ENCODE peak calls at places on chromosome 20, in ten cellular contexts. H is AG09319, P is brain microvascular endothelial cell, E is choroid plexus epithelial cell, K is left ventricle myocardium inferior, Q is fibroblast of pulmonary artery, G is Calu3, R is GM06990, V is HepG2, A is body of pancreas. Z is an unnamed sample.

GRCh38 chr20:46808565-46808964 is 86.1 kb upstream of the EYA2 start:
- DNase-seq in H (no peak), P (no peak), E (no peak), K (no peak), Q (no peak), G (no peak), R (no peak), V (no peak), A (no peak), Z (no peak)

GRCh38 chr20:58309607-58310290 is at the start of gene RAB22A:
- DNase-seq in H (peak), P (peak), E (peak), K (peak), Q (peak), G (peak), R (peak), V (peak), A (peak), Z (peak)

GRCh38 chr20:17500826-17501225 is 30.4 kb downstream of the BFSP1 start:
- DNase-seq in H (no peak), P (no peak), E (no peak), K (no peak), Q (no peak), G (no peak), R (no peak), V (no peak), A (no peak), Z (no peak)

GRCh38 chr20:58864346-58864745 is 11.8 kb downstream of the GNAS start:
- DNase-seq in H (no peak), P (no peak), E (no peak), K (no peak), Q (no peak), G (peak), R (no peak), V (no peak), A (no peak), Z (peak)

GRCh38 chr20:2236266-2236665 is 59.5 kb upstream of the TGM3 start:
- DNase-seq in H (no peak), P (no peak), E (no peak), K (no peak), Q (peak), G (no peak), R (no peak), V (no peak), A (no peak), Z (no peak)

GRCh38 chr20:63223121-63223825 is 7.3 kb upstream of the YTHDF1 start:
- DNase-seq in H (no peak), P (no peak), E (peak), K (no peak), Q (peak), G (peak), R (no peak), V (peak), A (peak), Z (peak)

GRCh38 chr20:20685635-20686034 is 26.8 kb downstream of the RALGAPA2 start:
- DNase-seq in H (no peak), P (no peak), E (no peak), K (no peak), Q (no peak), G (no peak), R (no peak), V (no peak), A (no peak), Z (no peak)

GRCh38 chr20:57006411-57007170 is 259.9 kb downstream of the BMP7 start:
- DNase-seq in H (no peak), P (peak), E (peak), K (no peak), Q (no peak), G (no peak), R (no peak), V (no peak), A (no peak), Z (no peak)

GRCh38 chr20:5652626-5653573 is 97.3 kb upstream of the SHLD1 start:
- DNase-seq in H (peak), P (peak), E (peak), K (no peak), Q (peak), G (no peak), R (no peak), V (no peak), A (no peak), Z (no peak)

GRCh38 chr20:3340443-3340842 is 67.0 kb downstream of the DNAAF9 start:
- DNase-seq in H (peak), P (no peak), E (no peak), K (peak), Q (no peak), G (no peak), R (no peak), V (no peak), A (peak), Z (no peak)

GRCh38 chr20:38599410-38599882 is 2.2 kb upstream of the ARHGAP40 start:
- DNase-seq in H (no peak), P (no peak), E (peak), K (peak), Q (peak), G (peak), R (no peak), V (peak), A (peak), Z (no peak)

GRCh38 chr20:51318058-51318960 is 224.2 kb downstream of the NFATC2 start:
- DNase-seq in H (no peak), P (peak), E (peak), K (peak), Q (no peak), G (peak), R (no peak), V (peak), A (peak), Z (peak)

GRCh38 chr20:3146732-3147341 is 12.8 kb downstream of the FASTKD5 start:
- DNase-seq in H (no peak), P (no peak), E (no peak), K (no peak), Q (no peak), G (no peak), R (no peak), V (no peak), A (no peak), Z (no peak)

GRCh38 chr20:37247547-37247946 is 14.1 kb downstream of the GHRH start:
- DNase-seq in H (no peak), P (no peak), E (no peak), K (no peak), Q (no peak), G (no peak), R (no peak), V (peak), A (no peak), Z (no peak)

GRCh38 chr20:5596401-5597193 is 153.6 kb upstream of the SHLD1 start:
- DNase-seq in H (no peak), P (no peak), E (no peak), K (no peak), Q (no peak), G (no peak), R (no peak), V (no peak), A (no peak), Z (no peak)

GRCh38 chr20:57438552-57438951 is 47.4 kb downstream of the RBM38 start:
- DNase-seq in H (no peak), P (no peak), E (no peak), K (no peak), Q (no peak), G (no peak), R (no peak), V (no peak), A (no peak), Z (no peak)

GRCh38 chr20:32685541-32686529 is 12.1 kb upstream of the C20orf203 start:
- DNase-seq in H (peak), P (peak), E (peak), K (peak), Q (peak), G (no peak), R (no peak), V (peak), A (no peak), Z (no peak)

GRCh38 chr20:40953856-40954255 is 74.8 kb upstream of the TOP1 start:
- DNase-seq in H (peak), P (no peak), E (peak), K (no peak), Q (no peak), G (no peak), R (no peak), V (no peak), A (no peak), Z (no peak)

GRCh38 chr20:64043768-64044167 is 5.7 kb downstream of the SOX18 start:
- DNase-seq in H (no peak), P (no peak), E (no peak), K (no peak), Q (no peak), G (no peak), R (no peak), V (no peak), A (no peak), Z (no peak)

GRCh38 chr20:51767867-51768758 is at the start of gene ATP9A:
- DNase-seq in H (no peak), P (no peak), E (peak), K (peak), Q (peak), G (peak), R (no peak), V (no peak), A (peak), Z (no peak)

GRCh38 chr20:37357481-37358365 is 11.8 kb downstream of the SRC start:
- DNase-seq in H (no peak), P (no peak), E (no peak), K (no peak), Q (no peak), G (no peak), R (no peak), V (no peak), A (no peak), Z (no peak)

GRCh38 chr20:14826926-14827325 is 489.5 kb upstream of the FLRT3 start:
- DNase-seq in H (no peak), P (no peak), E (no peak), K (no peak), Q (no peak), G (no peak), R (no peak), V (no peak), A (no peak), Z (no peak)

GRCh38 chr20:40865095-40865494 is 163.5 kb upstream of the TOP1 start:
- DNase-seq in H (no peak), P (no peak), E (no peak), K (peak), Q (no peak), G (no peak), R (no peak), V (no peak), A (no peak), Z (no peak)

GRCh38 chr20:12554416-12554815 is 454.4 kb upstream of the SPTLC3 start:
- DNase-seq in H (no peak), P (no peak), E (no peak), K (no peak), Q (no peak), G (no peak), R (no peak), V (no peak), A (no peak), Z (no peak)

GRCh38 chr20:12557224-12557623 is 451.5 kb upstream of the SPTLC3 start:
- DNase-seq in H (no peak), P (no peak), E (no peak), K (no peak), Q (no peak), G (no peak), R (no peak), V (no peak), A (no peak), Z (no peak)

DNA sequence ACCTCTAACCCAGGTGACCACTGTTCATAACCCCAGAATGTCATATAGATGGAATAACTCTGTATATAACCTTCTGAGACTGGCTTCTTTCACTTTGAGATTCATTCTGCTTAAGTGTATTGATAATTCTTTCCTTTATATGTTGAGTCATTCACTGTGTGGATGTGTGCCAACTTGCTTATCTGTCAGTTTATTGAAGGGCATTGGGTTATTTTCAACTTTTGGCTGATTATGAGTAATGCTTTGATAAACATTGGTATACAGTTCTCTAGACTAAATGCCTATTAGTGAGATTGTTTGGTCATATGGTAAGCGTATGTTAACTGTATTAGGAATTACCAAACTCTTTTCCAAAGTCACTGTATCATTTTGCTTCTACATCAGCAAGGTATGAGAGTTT is 453.4 kb upstream of the SPTLC3 start:
- DNase-seq in H (no peak), P (no peak), E (no peak), K (no peak), Q (no peak), G (peak), R (no peak), V (no peak), A (no peak), Z (no peak)
- TF ChIP-seq CTCF in H (no peak), P (no peak), E (no peak), K (no peak), Q (no peak), G (no peak), R (no peak), V (no peak), A (no peak), Z (no peak)

GRCh38 chr20:45154183-45154582 is 20.5 kb upstream of the PI3 start:
- DNase-seq in H (no peak), P (no peak), E (peak), K (no peak), Q (peak), G (no peak), R (no peak), V (no peak), A (no peak), Z (no peak)
- TF ChIP-seq CTCF in H (peak), P (peak), E (peak), K (no peak), Q (no peak), G (no peak), R (no peak), V (peak), A (no peak), Z (no peak)

DNA sequence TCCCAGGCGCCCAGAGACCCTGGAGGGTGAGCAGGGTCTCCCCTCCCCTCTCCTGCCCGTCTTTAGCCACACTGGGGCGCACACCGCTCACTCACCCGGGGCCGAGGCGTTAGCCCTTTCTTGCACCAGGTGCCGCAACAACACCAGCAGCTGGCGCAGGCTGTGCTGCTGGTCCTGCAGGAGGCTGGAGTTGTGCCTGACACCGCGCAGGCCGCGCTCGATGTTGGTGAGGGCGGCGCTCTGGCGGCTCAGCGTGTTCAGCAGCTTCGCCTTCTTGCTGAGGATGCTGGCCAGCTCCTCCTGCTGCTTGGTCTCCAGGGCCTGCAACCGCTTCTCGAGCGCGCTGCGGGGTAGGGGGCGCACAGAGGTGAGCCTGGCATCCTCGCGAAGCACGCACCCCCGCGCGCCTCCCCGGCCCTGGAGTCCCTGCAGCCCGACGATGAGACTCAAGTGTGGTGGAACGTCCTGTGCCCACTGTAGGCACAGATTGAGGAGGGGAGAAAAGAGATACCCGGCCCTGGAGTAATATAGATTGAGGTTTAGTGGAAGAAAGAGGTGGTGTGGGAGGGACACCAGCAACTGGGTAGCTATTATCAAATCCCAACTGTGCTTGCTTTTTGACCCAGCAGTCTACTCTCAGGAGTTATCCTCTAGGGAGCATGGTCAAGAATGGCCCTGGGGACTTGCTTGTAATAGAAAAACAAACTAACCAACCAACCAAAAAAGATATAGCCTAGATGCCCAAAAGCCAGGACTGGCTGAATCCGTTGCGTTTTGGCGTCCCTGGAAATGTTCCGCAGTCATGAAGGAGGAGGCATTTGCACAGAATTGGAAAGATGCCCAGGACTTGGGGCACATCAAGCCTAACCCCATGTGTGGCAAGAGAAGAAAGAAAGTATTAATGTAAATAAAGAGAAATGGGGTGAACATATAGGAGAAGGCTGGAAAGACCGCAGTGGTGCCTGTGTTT is 30.9 kb downstream of the ANGPT4 start:
- DNase-seq in H (no peak), P (peak), E (peak), K (peak), Q (peak), G (no peak), R (no peak), V (no peak), A (no peak), Z (no peak)
- TF ChIP-seq CTCF in H (no peak), P (peak), E (no peak), K (peak), Q (no peak), G (no peak), R (no peak), V (no peak), A (no peak), Z (no peak)

GRCh38 chr20:9617062-9617461 is 102.7 kb downstream of the LAMP5 start:
- DNase-seq in H (peak), P (peak), E (peak), K (peak), Q (peak), G (peak), R (no peak), V (peak), A (peak), Z (peak)

GRCh38 chr20:9615766-9616454 is 101.5 kb downstream of the LAMP5 start:
- DNase-seq in H (no peak), P (no peak), E (no peak), K (no peak), Q (no peak), G (no peak), R (peak), V (no peak), A (no peak), Z (peak)

GRCh38 chr20:9615118-9615517 is 100.7 kb downstream of the LAMP5 start:
- DNase-seq in H (no peak), P (no peak), E (no peak), K (no peak), Q (no peak), G (no peak), R (no peak), V (peak), A (no peak), Z (no peak)

GRCh38 chr20:9616455-9616805 is 102.0 kb downstream of the LAMP5 start:
- DNase-seq in H (no peak), P (no peak), E (no peak), K (no peak), Q (no peak), G (no peak), R (peak), V (no peak), A (no peak), Z (no peak)

DNA sequence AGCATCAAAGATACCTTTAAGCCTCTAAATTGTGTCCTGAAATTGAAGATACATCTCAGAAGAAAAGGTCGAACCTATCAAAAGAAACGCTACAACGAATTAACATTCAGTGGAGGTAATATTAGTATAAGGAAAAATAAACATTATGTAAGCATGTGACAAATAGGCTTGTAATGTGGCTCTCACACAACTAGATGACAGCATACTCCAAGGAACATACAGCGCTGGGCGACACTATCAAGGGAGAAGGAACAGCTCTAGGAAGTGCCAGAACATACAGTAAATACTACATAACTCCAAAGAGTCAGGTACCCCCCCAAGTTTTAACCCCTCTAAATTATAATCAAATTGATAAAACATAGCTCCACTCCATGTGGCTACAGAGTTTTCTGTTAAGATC is 103.5 kb downstream of the LAMP5 start:
- DNase-seq in H (no peak), P (peak), E (peak), K (no peak), Q (peak), G (peak), R (no peak), V (peak), A (peak), Z (no peak)
- TF ChIP-seq CTCF in H (peak), P (peak), E (peak), K (peak), Q (no peak), G (peak), R (peak), V (peak), A (peak), Z (no peak)

GRCh38 chr20:35000922-35001595 is 45.4 kb downstream of the MYH7B start:
- DNase-seq in H (no peak), P (no peak), E (no peak), K (peak), Q (no peak), G (no peak), R (no peak), V (no peak), A (no peak), Z (no peak)

GRCh38 chr20:35001596-35002362 is 46.1 kb downstream of the MYH7B start:
- DNase-seq in H (no peak), P (no peak), E (peak), K (peak), Q (no peak), G (no peak), R (no peak), V (no peak), A (no peak), Z (no peak)

GRCh38 chr20:35004051-35004725 is 48.5 kb downstream of the MYH7B start:
- DNase-seq in H (no peak), P (no peak), E (no peak), K (peak), Q (no peak), G (no peak), R (no peak), V (no peak), A (no peak), Z (no peak)

GRCh38 chr20:35003211-35004031 is 47.8 kb downstream of the MYH7B start:
- DNase-seq in H (no peak), P (no peak), E (no peak), K (peak), Q (no peak), G (no peak), R (no peak), V (no peak), A (no peak), Z (no peak)

GRCh38 chr20:35002426-35003210 is 47.0 kb downstream of the MYH7B start:
- DNase-seq in H (no peak), P (no peak), E (no peak), K (peak), Q (no peak), G (no peak), R (no peak), V (no peak), A (no peak), Z (no peak)
- TF ChIP-seq CTCF in H (no peak), P (no peak), E (no peak), K (no peak), Q (no peak), G (no peak), R (no peak), V (no peak), A (no peak), Z (no peak)

GRCh38 chr20:44110816-44111568 is 76.0 kb downstream of the JPH2 start:
- DNase-seq in H (no peak), P (no peak), E (no peak), K (no peak), Q (no peak), G (no peak), R (no peak), V (no peak), A (no peak), Z (no peak)

GRCh38 chr20:44112889-44113641 is 73.9 kb downstream of the JPH2 start:
- DNase-seq in H (no peak), P (no peak), E (no peak), K (no peak), Q (no peak), G (no peak), R (no peak), V (no peak), A (no peak), Z (no peak)

GRCh38 chr20:44112456-44112855 is 74.5 kb downstream of the JPH2 start:
- DNase-seq in H (no peak), P (no peak), E (no peak), K (no peak), Q (no peak), G (no peak), R (no peak), V (no peak), A (no peak), Z (no peak)

GRCh38 chr20:44111712-44112335 is 75.2 kb downstream of the JPH2 start:
- DNase-seq in H (no peak), P (no peak), E (peak), K (no peak), Q (peak), G (no peak), R (no peak), V (no peak), A (no peak), Z (no peak)

GRCh38 chr20:44109951-44110361 is 77.0 kb downstream of the JPH2 start:
- DNase-seq in H (no peak), P (no peak), E (peak), K (no peak), Q (peak), G (no peak), R (no peak), V (no peak), A (no peak), Z (no peak)
- TF ChIP-seq CTCF in H (peak), P (peak), E (peak), K (peak), Q (peak), G (peak), R (peak), V (peak), A (no peak), Z (no peak)

DNA sequence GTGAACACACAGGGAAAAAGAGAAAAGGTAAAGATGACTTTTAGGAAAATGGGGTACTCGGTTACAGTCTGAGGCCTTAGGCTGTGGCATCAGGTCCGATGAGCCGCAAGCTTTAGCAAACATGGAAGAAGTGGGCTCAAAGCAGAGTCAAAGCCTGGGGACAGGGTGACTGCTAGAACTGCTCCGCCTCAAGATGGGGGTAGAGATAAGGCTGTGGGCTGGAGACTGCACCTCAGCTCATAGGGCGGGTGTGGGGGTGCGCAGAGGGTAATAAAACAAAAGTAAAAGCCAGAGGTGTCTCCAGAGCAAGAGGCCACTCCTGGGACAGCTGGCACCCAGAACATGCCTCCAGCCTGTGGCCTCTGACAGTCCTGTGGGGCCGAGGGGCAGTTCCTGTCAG is 21.3 kb upstream of the SYNDIG1 start:
- DNase-seq in H (no peak), P (no peak), E (no peak), K (no peak), Q (no peak), G (no peak), R (no peak), V (no peak), A (no peak), Z (no peak)
- TF ChIP-seq CTCF in H (no peak), P (no peak), E (no peak), K (no peak), Q (no peak), G (no peak), R (no peak), V (no peak), A (no peak), Z (no peak)

Z was measured in GM13976.